ENCODE peak calls at places on chromosome 6, in five cellular contexts. E is Peyer's patch, N is mammary epithelial cell, F is fibroblast of the aortic adventitia, O is GM12865. B is an unnamed sample.

GRCh38 chr6:34771727-34772126 is 14.4 kb downstream of the SNRPC start:
- DNase-seq in O (no peak), F (peak), E (no peak), N (peak), B (peak)

GRCh38 chr6:47455533-47456209 is 21.9 kb upstream of the CD2AP start:
- DNase-seq in F (no peak), N (peak), O (peak), E (no peak), B (no peak)

GRCh38 chr6:55960344-55960743 is 85.0 kb upstream of the BMP5 start:
- DNase-seq in N (no peak), F (no peak), O (no peak), E (no peak), B (no peak)

GRCh38 chr6:170108890-170109587 is 181.8 kb downstream of the DLL1 start:
- DNase-seq in E (peak), O (no peak), F (no peak), N (no peak), B (no peak)

GRCh38 chr6:13923527-13924145 is 1.1 kb upstream of the RNF182 start:
- DNase-seq in F (peak), O (no peak), E (no peak), N (no peak), B (peak)

GRCh38 chr6:74867286-74867685 is 338.6 kb downstream of the COL12A1 start:
- DNase-seq in O (no peak), F (no peak), E (no peak), N (no peak), B (no peak)

GRCh38 chr6:167491403-167492095 is 166.7 kb downstream of the TTLL2 start:
- DNase-seq in F (no peak), N (no peak), O (no peak), E (no peak), B (no peak)

GRCh38 chr6:28772480-28773381 is 151.1 kb downstream of the TRIM27 start:
- DNase-seq in N (no peak), O (no peak), F (no peak), E (no peak), B (no peak)

GRCh38 chr6:165766457-165766856 is 103.4 kb upstream of the PDE10A start:
- DNase-seq in O (no peak), N (no peak), E (no peak), F (peak), B (peak)

GRCh38 chr6:402901-403658 is 11.5 kb downstream of the IRF4 start:
- DNase-seq in O (peak), E (no peak), N (no peak), F (no peak), B (no peak)

GRCh38 chr6:15299430-15300131 is 53.7 kb downstream of the JARID2 start:
- DNase-seq in O (peak), N (no peak), E (peak), F (peak), B (peak)

DNA sequence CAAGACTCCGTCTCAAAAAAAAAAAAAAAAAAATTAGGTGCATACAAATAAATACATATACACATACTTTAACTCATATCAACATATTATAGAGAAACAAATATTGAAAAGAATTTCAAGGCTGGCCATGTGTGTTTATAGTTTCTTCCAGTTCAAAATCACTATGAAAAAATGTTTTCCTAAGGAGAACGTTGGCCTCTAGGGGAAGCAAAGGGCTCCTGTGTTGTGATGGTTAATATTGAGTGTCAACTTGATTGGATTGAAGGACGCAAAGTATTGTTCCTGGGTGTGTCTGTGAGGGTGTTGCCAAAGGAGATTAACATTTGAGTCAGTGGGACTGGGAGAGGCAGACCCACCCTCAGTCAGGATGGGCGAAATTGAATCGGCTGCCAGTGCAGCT is 182.0 kb upstream of the AGPAT4 start:
- DNase-seq in O (no peak), N (no peak), F (no peak), E (no peak), B (no peak)
- TF ChIP-seq CTCF in O (no peak), N (no peak), F (no peak), E (no peak), B (no peak)

GRCh38 chr6:36130672-36131516 is 581 bp downstream of the MAPK13 start:
- DNase-seq in O (peak), E (peak), F (no peak), N (no peak), B (peak)

GRCh38 chr6:36133148-36133547 is 2.8 kb downstream of the MAPK13 start:
- DNase-seq in F (no peak), O (no peak), E (no peak), N (no peak), B (no peak)

GRCh38 chr6:36132221-36132895 is 2.0 kb downstream of the MAPK13 start:
- DNase-seq in N (no peak), O (no peak), F (no peak), E (no peak), B (no peak)

GRCh38 chr6:36129889-36130671 is at the start of gene MAPK13:
- DNase-seq in O (no peak), E (no peak), N (no peak), F (peak), B (peak)

GRCh38 chr6:36131517-36132220 is 1.4 kb downstream of the MAPK13 start:
- DNase-seq in F (peak), E (peak), N (no peak), O (peak), B (peak)
- H3K4me3 ChIP-seq in F (peak), E (peak), N (no peak), O (peak), B (no peak)

GRCh38 chr6:147654103-147654845 is 145.8 kb downstream of the SAMD5 start:
- DNase-seq in N (no peak), F (no peak), E (no peak), O (no peak), B (no peak)

GRCh38 chr6:147648936-147649335 is 140.4 kb downstream of the SAMD5 start:
- DNase-seq in F (no peak), E (no peak), O (no peak), N (no peak), B (no peak)

GRCh38 chr6:147651249-147652063 is 143.0 kb downstream of the SAMD5 start:
- DNase-seq in E (no peak), N (no peak), O (no peak), F (no peak), B (peak)
- TF ChIP-seq CTCF in E (no peak), N (no peak), O (no peak), F (no peak), B (no peak)

DNA sequence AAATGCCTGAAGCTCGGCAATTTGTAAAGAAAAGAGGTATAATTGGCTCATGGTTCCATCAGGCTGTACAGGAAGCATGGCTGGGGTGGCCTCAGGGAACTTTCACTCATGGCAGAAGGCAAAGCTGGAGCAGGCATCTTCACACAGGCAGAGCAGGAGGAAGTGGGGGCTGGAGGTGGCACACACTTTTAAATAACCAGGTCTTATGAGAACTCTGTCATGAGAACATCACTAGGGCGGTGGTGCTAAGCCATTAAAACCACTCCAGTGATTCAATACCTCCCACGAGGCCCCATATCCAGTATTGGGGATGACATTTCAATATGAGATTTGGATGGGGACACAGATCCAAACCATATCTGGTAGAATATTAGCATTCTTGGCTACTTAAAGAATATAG is 345.2 kb downstream of the ARHGAP18 start:
- DNase-seq in N (no peak), O (no peak), F (no peak), E (no peak), B (no peak)
- H3K4me3 ChIP-seq in N (no peak), O (no peak), F (no peak), E (no peak), B (no peak)

GRCh38 chr6:112118034-112118433 is 30.6 kb downstream of the FAM229B start:
- DNase-seq in O (no peak), F (no peak), E (no peak), N (no peak), B (no peak)

GRCh38 chr6:112113918-112114317 is 26.5 kb downstream of the FAM229B start:
- DNase-seq in O (no peak), E (no peak), F (no peak), N (no peak), B (no peak)

GRCh38 chr6:112117554-112117953 is 30.2 kb downstream of the FAM229B start:
- DNase-seq in E (no peak), O (no peak), F (peak), N (peak), B (peak)

GRCh38 chr6:112114577-112115223 is 27.3 kb downstream of the FAM229B start:
- DNase-seq in E (no peak), N (no peak), O (no peak), F (no peak), B (no peak)

DNA sequence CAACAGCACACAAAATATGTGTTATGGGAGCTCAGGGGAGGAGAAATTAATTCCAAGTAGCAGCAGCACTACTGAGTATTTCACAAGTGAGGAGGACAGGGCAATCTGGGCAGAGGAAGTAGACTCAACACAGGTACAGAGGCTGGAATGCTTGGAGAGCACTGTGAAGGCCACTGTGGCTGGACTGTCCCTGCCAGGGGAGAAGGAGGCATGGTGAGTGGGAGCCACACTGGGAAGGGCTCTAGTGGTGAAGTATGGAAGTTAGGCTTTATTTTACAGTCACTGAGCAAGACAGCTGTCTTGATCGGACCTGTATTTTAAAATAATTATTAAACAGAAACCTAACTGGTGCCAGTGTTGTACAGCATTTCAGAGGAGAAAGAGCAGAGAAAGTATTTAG is 28.8 kb downstream of the FAM229B start:
- DNase-seq in F (no peak), O (no peak), N (no peak), E (no peak), B (no peak)
- TF ChIP-seq CTCF in F (no peak), O (no peak), N (no peak), E (no peak), B (no peak)

GRCh38 chr6:30323806-30324205 is 2.9 kb upstream of the TRIM39 start:
- DNase-seq in N (peak), E (no peak), F (no peak), O (no peak), B (no peak)
- H3K4me3 ChIP-seq in N (no peak), E (no peak), F (no peak), O (no peak), B (no peak)

B was measured in cardiac fibroblast.